ENCODE peak calls at places on chromosomes 11 and 22, in six cellular contexts. B is HepG2, N is upper lobe of left lung, S is A549, W is GM12878, U is K562. P is an unnamed sample.
A peak's percentile ranks its signal among the peaks of the same experiment; 100 is the strongest.

GRCh38 chr22:41444360-41445170 is 2.0 kb downstream of the TOB2 start:
- ATAC-seq in B (peak; percentile 74), N (peak; percentile 89), S (peak; percentile 66), W (peak; percentile 70), U (peak; percentile 78), P (peak; percentile 69)

GRCh38 chr11:58316142-58316541 is 42.7 kb downstream of the OR5B17 start:
- ATAC-seq in B (no peak), N (no peak), S (no peak), W (no peak), U (no peak), P (no peak)

GRCh38 chr22:24424001-24424900 is 3.1 kb upstream of the ADORA2A start:
- ATAC-seq in B (peak; percentile 5), N (no peak), S (peak; percentile 10), W (peak; percentile 14), U (peak; percentile 41), P (peak; percentile 28)

GRCh38 chr22:39350803-39351688 is 1.3 kb downstream of the SYNGR1 start:
- ATAC-seq in B (no peak), N (no peak), S (no peak), W (peak; percentile 35), U (no peak), P (no peak)

GRCh38 chr11:121241300-121242176 is 51.0 kb upstream of the SC5D start:
- ATAC-seq in B (no peak), N (peak; percentile 37), S (no peak), W (no peak), U (no peak), P (no peak)

GRCh38 chr11:11422291-11423128 is 69.5 kb upstream of the CSNK2A3 start:
- ATAC-seq in B (no peak), N (no peak), S (no peak), W (no peak), U (no peak), P (no peak)

GRCh38 chr11:14611939-14612338 is 31.7 kb upstream of the PDE3B start:
- ATAC-seq in B (no peak), N (no peak), S (no peak), W (peak; percentile 50), U (no peak), P (no peak)

GRCh38 chr11:120709808-120710207 is 198.3 kb downstream of the GRIK4 start:
- ATAC-seq in B (no peak), N (no peak), S (no peak), W (peak; percentile 91), U (no peak), P (no peak)

GRCh38 chr11:130608267-130608666 is 159.8 kb downstream of the ADAMTS15 start:
- ATAC-seq in B (no peak), N (no peak), S (no peak), W (no peak), U (no peak), P (no peak)

GRCh38 chr11:96230686-96231085 is 112.3 kb downstream of the MAML2 start:
- ATAC-seq in B (no peak), N (no peak), S (no peak), W (no peak), U (no peak), P (no peak)

GRCh38 chr11:75826463-75827220 is 11.6 kb downstream of the UVRAG start:
- ATAC-seq in B (no peak), N (no peak), S (no peak), W (peak; percentile 11), U (no peak), P (peak; percentile 81)

GRCh38 chr11:97254790-97255189 is 865.0 kb downstream of the JRKL start:
- ATAC-seq in B (no peak), N (no peak), S (no peak), W (no peak), U (no peak), P (no peak)

GRCh38 chr11:78420796-78421209 is 3.2 kb upstream of the GAB2 start:
- ATAC-seq in B (no peak), N (no peak), S (no peak), W (peak; percentile 58), U (no peak), P (no peak)

GRCh38 chr11:44652901-44653644 is 73.7 kb upstream of the TSPAN18 start:
- ATAC-seq in B (no peak), N (no peak), S (no peak), W (no peak), U (no peak), P (no peak)

GRCh38 chr22:35558719-35559118 is 18.1 kb downstream of the RASD2 start:
- ATAC-seq in B (no peak), N (no peak), S (no peak), W (no peak), U (no peak), P (no peak)

GRCh38 chr11:15307600-15307999 is 192.9 kb downstream of the INSC start:
- ATAC-seq in B (no peak), N (no peak), S (no peak), W (peak; percentile 27), U (no peak), P (no peak)

GRCh38 chr11:72807021-72807693 is 7.1 kb upstream of the ATG16L2 start:
- ATAC-seq in B (peak; percentile 79), N (peak; percentile 49), S (peak; percentile 84), W (no peak), U (no peak), P (peak; percentile 37)

GRCh38 chr11:121032546-121032945 is 8.6 kb downstream of the TBCEL start:
- ATAC-seq in B (no peak), N (peak; percentile 89), S (no peak), W (peak; percentile 17), U (no peak), P (no peak)

GRCh38 chr11:18394928-18395734 is 768 bp downstream of the LDHA start:
- ATAC-seq in B (no peak), N (no peak), S (peak; percentile 3), W (peak; percentile 14), U (peak; percentile 13), P (no peak)

GRCh38 chr22:17970205-17970708 is 54.1 kb downstream of the MICAL3 start:
- ATAC-seq in B (no peak), N (no peak), S (no peak), W (no peak), U (peak; percentile 68), P (no peak)

GRCh38 chr11:34155057-34155758 is 49.8 kb downstream of the NAT10 start:
- ATAC-seq in B (no peak), N (no peak), S (peak; percentile 1), W (no peak), U (no peak), P (peak; percentile 56)

GRCh38 chr11:112211556-112211955 is 14.7 kb upstream of the PTS start:
- ATAC-seq in B (no peak), N (no peak), S (no peak), W (no peak), U (no peak), P (no peak)

GRCh38 chr22:34108168-34108567 is 187.9 kb upstream of the LARGE1 start:
- ATAC-seq in B (no peak), N (no peak), S (no peak), W (no peak), U (no peak), P (no peak)

GRCh38 chr11:125062196-125062930 is 742 bp upstream of the SLC37A2 start:
- ATAC-seq in B (peak; percentile 9), N (peak; percentile 19), S (no peak), W (no peak), U (no peak), P (no peak)

GRCh38 chr11:86463120-86463519 is 88.4 kb downstream of the CCDC81 start:
- ATAC-seq in B (no peak), N (no peak), S (no peak), W (no peak), U (no peak), P (no peak)
- TF ChIP-seq EP300 in B (no peak), N (no peak), S (no peak), W (no peak), U (no peak), P (no peak)

GRCh38 chr22:37896181-37896592 is 9.9 kb upstream of the MICALL1 start:
- ATAC-seq in B (peak; percentile 80), N (peak; percentile 31), S (peak; percentile 11), W (peak; percentile 98), U (no peak), P (no peak)

GRCh38 chr22:37898441-37899181 is 7.5 kb upstream of the MICALL1 start:
- ATAC-seq in B (peak; percentile 41), N (peak; percentile 64), S (peak; percentile 35), W (no peak), U (peak; percentile 58), P (no peak)

GRCh38 chr22:37896939-37897338 is 9.2 kb upstream of the MICALL1 start:
- ATAC-seq in B (peak; percentile 37), N (no peak), S (no peak), W (no peak), U (no peak), P (no peak)

GRCh38 chr22:37894939-37895670 is 11.0 kb upstream of the MICALL1 start:
- ATAC-seq in B (peak; percentile 15), N (no peak), S (peak; percentile 7), W (no peak), U (peak; percentile 19), P (no peak)

DNA sequence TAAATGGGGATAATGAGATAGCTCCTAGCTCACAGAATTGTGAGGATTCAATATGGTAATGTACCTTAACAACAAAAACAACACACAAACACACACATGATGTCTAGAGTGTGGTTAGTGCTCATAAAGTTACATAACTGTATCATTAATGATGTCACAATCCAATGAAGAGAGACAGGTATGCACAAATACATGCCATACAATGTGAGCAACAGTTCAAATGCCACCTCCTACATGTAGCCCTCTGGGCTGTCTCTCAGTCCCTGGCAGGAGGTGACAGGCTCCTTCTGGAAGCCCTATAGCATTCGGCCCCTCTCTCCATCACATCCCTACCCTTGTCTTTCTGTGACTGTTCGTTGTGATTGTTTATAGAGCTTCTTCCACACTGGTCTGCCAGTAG is 8.3 kb upstream of the MICALL1 start:
- ATAC-seq in B (no peak), N (no peak), S (no peak), W (no peak), U (no peak), P (no peak)
- H3K4me1 ChIP-seq in B (peaks cover 71% of the 10 kb centered on the region), N (peaks cover 61% of the 10 kb centered on the region), S (peaks cover 43% of the 10 kb centered on the region), W (peaks cover 11% of the 10 kb centered on the region), U (peaks cover 29% of the 10 kb centered on the region), P (peaks cover 58% of the 10 kb centered on the region)

DNA sequence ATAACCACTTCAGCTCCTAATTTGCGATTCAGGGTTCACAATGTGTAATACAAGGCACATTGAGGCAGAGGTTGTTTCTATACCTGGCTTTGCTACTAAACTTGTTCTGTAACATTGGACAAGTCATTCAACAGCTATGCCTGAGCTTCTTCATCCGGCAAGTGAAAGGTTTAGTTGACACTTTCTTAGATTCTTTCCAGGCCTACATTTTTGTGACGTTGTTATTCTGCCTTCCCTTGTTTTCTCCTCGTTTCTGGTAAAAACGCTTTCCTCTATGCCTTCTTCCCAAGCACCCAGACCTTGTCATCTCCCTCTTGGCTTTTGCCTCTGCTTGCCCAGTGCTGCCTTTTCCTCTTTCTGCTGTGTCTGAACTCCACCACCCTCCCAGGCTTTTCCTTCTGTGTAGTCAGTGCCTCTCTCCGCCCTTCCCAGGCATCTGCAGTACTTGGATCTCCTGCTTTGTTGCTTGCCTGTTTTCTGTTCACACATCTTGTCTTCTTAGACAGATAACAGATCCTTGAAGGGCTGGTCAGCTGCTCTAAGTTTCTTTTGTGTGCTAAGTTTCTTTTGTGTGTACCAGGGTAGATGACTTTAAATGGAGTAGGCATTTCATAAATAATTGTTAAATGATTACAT is 1.4 kb upstream of the AMOTL1 start:
- ATAC-seq in B (no peak), N (no peak), S (no peak), W (no peak), U (no peak), P (peak; percentile 15)
- TF ChIP-seq EP300 in B (no peak), N (no peak), S (no peak), W (no peak), U (no peak), P (no peak)

DNA sequence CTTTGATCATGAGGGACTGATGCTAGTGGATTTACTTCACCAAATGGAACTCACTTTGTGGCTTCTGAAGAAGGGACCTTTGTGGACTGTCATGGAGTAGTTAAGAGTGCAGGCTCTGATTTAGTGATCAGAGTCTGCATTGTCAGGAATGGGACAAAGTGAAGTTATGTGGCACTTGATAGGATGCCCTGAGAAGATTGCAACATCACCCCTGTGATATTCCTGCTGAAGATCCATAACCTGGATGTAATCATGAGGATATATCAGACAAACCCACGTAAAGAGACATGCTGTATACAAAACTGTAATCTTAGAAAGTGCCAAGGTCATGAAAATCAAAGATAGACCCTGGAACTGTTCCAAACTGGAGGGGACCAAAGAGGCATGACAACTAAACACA is 1.6 kb upstream of the TFIP11 start:
- ATAC-seq in B (no peak), N (no peak), S (no peak), W (no peak), U (no peak), P (no peak)
- H3K4me1 ChIP-seq in B (peaks cover 33% of the 10 kb centered on the region), N (peaks cover 18% of the 10 kb centered on the region), S (peaks cover 24% of the 10 kb centered on the region), W (no peaks in the 10 kb centered on the region), U (no peaks in the 10 kb centered on the region), P (peaks cover 4% of the 10 kb centered on the region)